ENCODE peak calls at places on chromosome 10, in five cellular contexts. F, G, A, H and Z are unnamed samples. For H3K36me3, the result is how much of the 10 kb centered on the place peaks cover.

GRCh38 chr10:4825868-4826787 is at the start of gene AKR1E2:
- DNase-seq in F (peak), G (peak), A (peak), H (peak), Z (peak)

GRCh38 chr10:108439397-108439796 is 1274.9 kb upstream of the SORCS1 start:
- DNase-seq in F (peak), G (no peak), A (no peak), H (no peak), Z (no peak)

GRCh38 chr10:15789793-15790525 is 70.2 kb upstream of the ITGA8 start:
- DNase-seq in F (peak), G (no peak), A (peak), H (peak), Z (no peak)

GRCh38 chr10:117550599-117551321 is 8.2 kb downstream of the EMX2 start:
- DNase-seq in F (no peak), G (peak), A (no peak), H (no peak), Z (peak)

GRCh38 chr10:62732841-62733653 is 71.5 kb upstream of the ADO start:
- DNase-seq in F (peak), G (peak), A (peak), H (no peak), Z (no peak)

GRCh38 chr10:16565604-16566003 is 43.9 kb upstream of the C1QL3 start:
- DNase-seq in F (no peak), G (no peak), A (no peak), H (no peak), Z (no peak)

GRCh38 chr10:131242007-131242406 is 69.5 kb downstream of the TCERG1L start:
- DNase-seq in F (no peak), G (peak), A (no peak), H (no peak), Z (peak)

GRCh38 chr10:25933653-25934608 is at the start of gene MYO3A:
- DNase-seq in F (no peak), G (peak), A (no peak), H (no peak), Z (peak)

GRCh38 chr10:98295907-98296306 is 27.9 kb upstream of the LOXL4 start:
- DNase-seq in F (peak), G (no peak), A (peak), H (no peak), Z (no peak)

GRCh38 chr10:359762-360161 is 224.5 kb downstream of the ZMYND11 start:
- DNase-seq in F (no peak), G (peak), A (no peak), H (no peak), Z (no peak)

GRCh38 chr10:359093-359492 is 223.8 kb downstream of the ZMYND11 start:
- DNase-seq in F (no peak), G (peak), A (no peak), H (no peak), Z (no peak)

GRCh38 chr10:356452-356851 is 221.2 kb downstream of the ZMYND11 start:
- DNase-seq in F (no peak), G (peak), A (no peak), H (no peak), Z (no peak)

GRCh38 chr10:354901-355617 is 219.8 kb downstream of the ZMYND11 start:
- DNase-seq in F (no peak), G (peak), A (no peak), H (no peak), Z (no peak)

GRCh38 chr10:357201-357950 is 222.1 kb downstream of the ZMYND11 start:
- DNase-seq in F (no peak), G (peak), A (no peak), H (no peak), Z (no peak)
- H3K36me3 ChIP-seq in F (under half), G (under half), A (under half), H (under half), Z (under half)

GRCh38 chr10:28587970-28588290 is 55.0 kb downstream of the WAC start:
- DNase-seq in F (peak), G (no peak), A (peak), H (no peak), Z (no peak)
- H3K36me3 ChIP-seq in F (under half), G (under half), A (half or more), H (under half), Z (under half)

DNA sequence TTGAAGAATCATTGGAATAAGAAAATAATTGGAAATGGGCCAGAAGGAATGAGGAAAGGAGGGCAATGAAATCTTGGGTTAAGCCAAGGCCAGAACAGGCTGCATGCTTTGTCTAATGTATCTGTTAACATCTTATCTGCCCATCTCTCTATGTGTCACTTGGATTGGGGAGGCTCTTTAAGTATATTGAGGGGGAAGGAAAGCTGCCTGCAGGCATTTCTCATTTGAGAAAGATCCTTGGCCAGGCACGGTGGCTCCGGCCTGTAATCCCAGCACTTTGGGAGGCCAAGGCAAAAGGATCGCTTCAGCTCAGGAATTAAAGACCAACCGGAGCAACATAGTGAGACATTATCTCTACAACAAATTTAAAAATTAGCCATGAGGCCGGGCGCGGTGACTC is 14.3 kb downstream of the PCBD1 start:
- DNase-seq in F (no peak), G (no peak), A (no peak), H (no peak), Z (no peak)
- H3K36me3 ChIP-seq in F (under half), G (under half), A (under half), H (under half), Z (under half)

GRCh38 chr10:12634532-12634931 is 285.2 kb downstream of the CAMK1D start:
- DNase-seq in F (no peak), G (no peak), A (no peak), H (no peak), Z (no peak)

GRCh38 chr10:12635127-12635541 is 285.8 kb downstream of the CAMK1D start:
- DNase-seq in F (peak), G (no peak), A (peak), H (no peak), Z (no peak)

GRCh38 chr10:12631787-12632562 is 282.6 kb downstream of the CAMK1D start:
- DNase-seq in F (no peak), G (no peak), A (no peak), H (no peak), Z (no peak)

GRCh38 chr10:12631216-12631615 is 281.9 kb downstream of the CAMK1D start:
- DNase-seq in F (peak), G (no peak), A (no peak), H (no peak), Z (no peak)

DNA sequence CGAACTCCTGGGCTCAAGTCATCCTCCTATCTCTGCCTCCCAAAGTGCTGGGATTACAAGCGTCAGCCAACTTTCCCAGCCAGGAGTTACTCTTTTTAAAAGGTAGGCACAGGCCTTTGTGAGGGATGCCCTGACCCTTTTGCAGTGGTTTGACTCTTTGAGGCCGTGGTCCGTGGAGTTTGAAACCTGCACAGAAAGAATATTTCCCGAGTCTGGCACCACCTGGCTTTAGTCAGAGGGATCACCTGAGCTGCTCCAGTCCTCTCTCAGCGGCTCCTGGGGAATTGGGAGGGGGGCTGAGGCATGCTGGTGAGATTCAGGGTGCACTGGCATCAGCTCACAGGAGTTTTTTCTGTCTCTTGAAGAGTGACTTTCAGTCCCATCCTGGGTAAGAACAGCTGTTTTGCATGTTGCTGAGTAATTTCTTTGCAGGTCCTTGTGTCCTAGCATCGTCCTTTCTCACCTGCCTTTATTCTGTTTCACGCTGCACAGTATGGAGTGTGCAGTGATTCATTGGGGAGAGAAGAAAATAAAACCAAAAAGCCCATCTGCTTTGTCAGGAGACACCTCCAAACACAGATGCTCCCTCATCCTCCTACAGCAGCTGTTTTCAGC is 284.5 kb downstream of the CAMK1D start:
- DNase-seq in F (no peak), G (no peak), A (no peak), H (no peak), Z (no peak)
- H3K36me3 ChIP-seq in F (under half), G (under half), A (under half), H (under half), Z (under half)

GRCh38 chr10:114474989-114475388 is 70.7 kb upstream of the AFAP1L2 start:
- DNase-seq in F (no peak), G (no peak), A (no peak), H (no peak), Z (no peak)

GRCh38 chr10:114473776-114474175 is 69.5 kb upstream of the AFAP1L2 start:
- DNase-seq in F (no peak), G (no peak), A (no peak), H (no peak), Z (no peak)

GRCh38 chr10:114471906-114472873 is 67.9 kb upstream of the AFAP1L2 start:
- DNase-seq in F (no peak), G (no peak), A (no peak), H (no peak), Z (peak)

GRCh38 chr10:114472874-114473248 is 68.6 kb upstream of the AFAP1L2 start:
- DNase-seq in F (no peak), G (no peak), A (no peak), H (no peak), Z (no peak)

DNA sequence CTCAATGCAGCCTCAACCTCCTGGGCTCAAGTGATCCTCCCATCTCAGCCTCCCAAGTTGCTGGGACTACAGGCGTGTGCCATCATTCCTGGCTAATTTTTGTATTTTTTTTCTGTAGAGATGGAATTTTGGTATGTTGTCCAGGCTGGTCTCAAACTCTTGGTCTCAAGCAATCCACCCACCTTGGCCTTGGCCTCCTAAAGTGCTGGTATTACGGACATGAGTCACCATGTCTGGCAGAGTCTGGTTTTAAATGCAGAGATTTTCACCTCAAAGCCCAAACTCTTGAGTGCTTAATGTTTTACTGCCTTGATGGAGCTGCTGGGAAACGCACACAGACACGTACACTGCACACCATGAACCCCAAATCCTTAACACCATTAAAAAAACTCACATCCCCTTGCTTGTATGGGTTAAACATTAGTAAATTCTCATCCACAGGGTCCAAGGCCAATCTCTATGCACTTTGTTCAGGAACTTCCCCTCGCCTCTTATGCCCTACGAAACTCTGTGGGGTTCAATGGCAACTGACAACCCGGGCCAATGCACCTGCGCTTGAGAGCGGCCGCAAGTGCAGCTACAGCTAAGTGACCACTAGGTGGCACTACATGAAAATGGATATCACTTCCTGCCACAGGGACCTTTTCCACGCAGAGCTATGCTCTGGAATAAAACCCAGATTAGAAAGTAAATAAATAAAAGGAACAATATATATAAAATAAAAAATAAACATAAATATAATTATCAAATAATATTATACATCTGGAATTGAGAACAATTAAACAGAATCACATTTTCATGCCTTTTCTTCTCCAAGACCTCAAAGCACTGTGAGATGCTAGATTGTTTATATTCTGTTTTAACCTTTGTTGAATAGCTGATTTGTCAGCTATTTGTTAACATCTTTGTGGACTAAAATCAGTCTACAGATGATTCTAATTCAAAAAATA is 66.9 kb upstream of the AFAP1L2 start:
- DNase-seq in F (peak), G (peak), A (peak), H (peak), Z (peak)
- H3K36me3 ChIP-seq in F (under half), G (under half), A (under half), H (under half), Z (under half)

DNA sequence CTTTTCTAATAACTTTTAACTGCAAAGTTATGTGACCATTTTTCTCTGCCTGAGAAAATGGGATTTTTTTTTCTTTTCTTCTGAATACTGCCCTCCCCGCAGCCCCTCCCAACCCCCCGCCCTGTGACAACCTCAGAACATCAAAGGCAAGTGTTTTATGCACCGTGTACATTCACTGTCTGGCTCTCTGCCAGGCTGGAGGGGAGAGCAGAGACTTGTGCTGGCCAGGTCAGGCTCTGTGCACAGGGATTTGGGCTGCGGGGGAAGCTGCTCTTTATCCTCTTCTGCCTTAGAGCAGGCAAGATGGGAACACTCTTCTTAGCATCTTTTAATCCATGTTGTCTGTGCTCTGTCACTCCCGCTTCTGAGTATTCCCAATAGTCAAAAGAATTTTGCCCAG is 195.1 kb downstream of the CCSER2 start:
- DNase-seq in F (peak), G (no peak), A (no peak), H (no peak), Z (no peak)
- H3K36me3 ChIP-seq in F (under half), G (under half), A (under half), H (under half), Z (under half)